ENCODE peak calls at places on chromosomes 2 and 18, in five cellular contexts. R is uterus; A is CD8-positive, alpha-beta T cell; P is heart left ventricle; U is fibroblast of pulmonary artery. T is an unnamed sample.

GRCh38 chr2:166539340-166540162 is 45.5 kb upstream of the SCN7A start:
- DNase-seq in R (no peak), A (no peak), P (no peak), U (peak; percentile 82), T (peak; percentile 69)

GRCh38 chr2:75079575-75079974 is 119.7 kb downstream of the TACR1 start:
- DNase-seq in R (no peak), A (no peak), P (no peak), U (no peak), T (no peak)

GRCh38 chr2:4745056-4745455 is 947.1 kb upstream of the SOX11 start:
- DNase-seq in R (no peak), A (no peak), P (no peak), U (no peak), T (no peak)

GRCh38 chr18:70461323-70462077 is 172.7 kb downstream of the SOCS6 start:
- DNase-seq in R (no peak), A (no peak), P (no peak), U (no peak), T (no peak)

GRCh38 chr2:41970898-41971660 is 76.7 kb upstream of the PKDCC start:
- DNase-seq in R (no peak), A (no peak), P (no peak), U (no peak), T (no peak)

GRCh38 chr18:21741511-21742322 is 1.1 kb downstream of the MIB1 start:
- DNase-seq in R (peak; percentile 33), A (peak; percentile 27), P (peak; percentile 44), U (peak; percentile 17), T (peak; percentile 22)

GRCh38 chr18:58590827-58591226 is 38.1 kb downstream of the ALPK2 start:
- DNase-seq in R (no peak), A (no peak), P (peak; percentile 50), U (no peak), T (no peak)

GRCh38 chr18:13641551-13642439 is 84.6 kb downstream of the FAM210A start:
- DNase-seq in R (peak; percentile 36), A (no peak), P (peak; percentile 81), U (peak; percentile 3), T (no peak)

GRCh38 chr18:72206814-72207213 is 337.3 kb downstream of the CBLN2 start:
- DNase-seq in R (no peak), A (no peak), P (no peak), U (no peak), T (no peak)

GRCh38 chr2:240917684-240918257 is 11.6 kb downstream of the CROCC2 start:
- DNase-seq in R (peak; percentile 14), A (no peak), P (peak; percentile 28), U (no peak), T (no peak)

GRCh38 chr2:76197842-76198448 is 487.2 kb upstream of the GCFC2 start:
- DNase-seq in R (no peak), A (peak; percentile 16), P (peak; percentile 26), U (peak; percentile 79), T (peak; percentile 80)

GRCh38 chr2:3659447-3660432 is 1.7 kb downstream of the ALLC start:
- DNase-seq in R (no peak), A (no peak), P (peak; percentile 67), U (no peak), T (no peak)

GRCh38 chr18:48336332-48336731 is 72.9 kb downstream of the ZBTB7C start:
- DNase-seq in R (no peak), A (no peak), P (no peak), U (peak; percentile 8), T (peak; percentile 42)

GRCh38 chr2:157172866-157173578 is 84.5 kb upstream of the GALNT5 start:
- DNase-seq in R (no peak), A (no peak), P (no peak), U (peak; percentile 69), T (no peak)

GRCh38 chr2:172215936-172216335 is 113.2 kb upstream of the DLX2 start:
- DNase-seq in R (no peak), A (no peak), P (no peak), U (no peak), T (no peak)

GRCh38 chr2:173077506-173078177 is 2.0 kb downstream of the MAP3K20 start:
- DNase-seq in R (no peak), A (no peak), P (no peak), U (peak; percentile 63), T (peak; percentile 42)

GRCh38 chr2:187329586-187329985 is 118.5 kb downstream of the CALCRL start:
- DNase-seq in R (no peak), A (no peak), P (no peak), U (no peak), T (peak; percentile 80)

GRCh38 chr2:179455824-179456223 is 191.2 kb upstream of the SESTD1 start:
- DNase-seq in R (no peak), A (no peak), P (no peak), U (no peak), T (peak; percentile 73)

GRCh38 chr2:101111917-101112771 is 39.0 kb downstream of the TBC1D8 start:
- DNase-seq in R (peak; percentile 78), A (no peak), P (peak; percentile 84), U (peak; percentile 48), T (no peak)

GRCh38 chr2:205245001-205245400 is 437.3 kb upstream of the NRP2 start:
- DNase-seq in R (no peak), A (no peak), P (no peak), U (peak; percentile 46), T (no peak)

GRCh38 chr2:24123212-24124002 is at the start of the genes FAM228B and PFN4:
- DNase-seq in R (peak; percentile 87), A (peak; percentile 64), P (peak; percentile 94), U (peak; percentile 83), T (peak; percentile 77)

GRCh38 chr2:217827430-217828201 is 175.2 kb downstream of the TNS1 start:
- DNase-seq in R (no peak), A (no peak), P (peak; percentile 76), U (no peak), T (no peak)

GRCh38 chr2:67626656-67627055 is 229.5 kb downstream of the ETAA1 start:
- DNase-seq in R (no peak), A (no peak), P (no peak), U (peak; percentile 83), T (no peak)

GRCh38 chr2:176493221-176493825 is 224.1 kb downstream of the MTX2 start:
- DNase-seq in R (no peak), A (no peak), P (no peak), U (no peak), T (no peak)

GRCh38 chr2:96207073-96207777 is 1.4 kb downstream of the STARD7 start:
- DNase-seq in R (no peak), A (no peak), P (no peak), U (no peak), T (peak; percentile 29)

GRCh38 chr2:100981011-100981410 is 21.1 kb upstream of the RPL31 start:
- DNase-seq in R (no peak), A (no peak), P (no peak), U (no peak), T (no peak)

GRCh38 chr2:96391153-96391827 is 55.7 kb downstream of the NCAPH start:
- DNase-seq in R (no peak), A (no peak), P (no peak), U (no peak), T (no peak)

GRCh38 chr2:234981197-234982095 is 29.6 kb downstream of the SH3BP4 start:
- DNase-seq in R (peak; percentile 72), A (no peak), P (peak; percentile 85), U (peak; percentile 99), T (peak; percentile 90)

GRCh38 chr2:104658149-104658839 is 195.6 kb upstream of the POU3F3 start:
- DNase-seq in R (no peak), A (no peak), P (peak; percentile 78), U (no peak), T (peak; percentile 39)

GRCh38 chr2:10977003-10977402 is 65.3 kb downstream of the KCNF1 start:
- DNase-seq in R (no peak), A (no peak), P (no peak), U (no peak), T (no peak)

GRCh38 chr2:62811086-62811485 is 105.6 kb downstream of the EHBP1 start:
- DNase-seq in R (no peak), A (no peak), P (no peak), U (no peak), T (no peak)

DNA sequence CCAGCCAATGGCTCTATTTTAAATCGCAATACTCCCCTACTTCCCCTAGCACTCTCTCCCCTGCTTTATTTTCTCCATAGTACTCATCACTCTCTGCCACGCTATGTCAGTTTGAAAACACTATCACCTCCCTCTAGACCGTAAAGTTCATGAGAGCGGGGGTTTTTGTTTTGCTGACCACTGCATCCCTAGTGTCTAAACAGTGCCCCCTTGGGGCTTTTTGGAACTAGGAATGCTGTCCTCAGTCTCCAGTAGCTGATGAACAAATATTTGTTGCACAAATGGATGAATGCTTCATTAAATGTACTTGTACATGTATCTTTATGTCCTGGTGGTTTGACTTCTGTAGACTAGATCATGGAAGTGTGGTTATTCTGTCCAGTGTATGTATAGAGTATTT is 44.2 kb downstream of the ATOH8 start:
- DNase-seq in R (no peak), A (no peak), P (peak; percentile 21), U (peak; percentile 72), T (peak; percentile 10)
- TF ChIP-seq CTCF in R (peak; percentile 64), A (no peak), P (peak; percentile 74), U (peak; percentile 72), T (no peak)

DNA sequence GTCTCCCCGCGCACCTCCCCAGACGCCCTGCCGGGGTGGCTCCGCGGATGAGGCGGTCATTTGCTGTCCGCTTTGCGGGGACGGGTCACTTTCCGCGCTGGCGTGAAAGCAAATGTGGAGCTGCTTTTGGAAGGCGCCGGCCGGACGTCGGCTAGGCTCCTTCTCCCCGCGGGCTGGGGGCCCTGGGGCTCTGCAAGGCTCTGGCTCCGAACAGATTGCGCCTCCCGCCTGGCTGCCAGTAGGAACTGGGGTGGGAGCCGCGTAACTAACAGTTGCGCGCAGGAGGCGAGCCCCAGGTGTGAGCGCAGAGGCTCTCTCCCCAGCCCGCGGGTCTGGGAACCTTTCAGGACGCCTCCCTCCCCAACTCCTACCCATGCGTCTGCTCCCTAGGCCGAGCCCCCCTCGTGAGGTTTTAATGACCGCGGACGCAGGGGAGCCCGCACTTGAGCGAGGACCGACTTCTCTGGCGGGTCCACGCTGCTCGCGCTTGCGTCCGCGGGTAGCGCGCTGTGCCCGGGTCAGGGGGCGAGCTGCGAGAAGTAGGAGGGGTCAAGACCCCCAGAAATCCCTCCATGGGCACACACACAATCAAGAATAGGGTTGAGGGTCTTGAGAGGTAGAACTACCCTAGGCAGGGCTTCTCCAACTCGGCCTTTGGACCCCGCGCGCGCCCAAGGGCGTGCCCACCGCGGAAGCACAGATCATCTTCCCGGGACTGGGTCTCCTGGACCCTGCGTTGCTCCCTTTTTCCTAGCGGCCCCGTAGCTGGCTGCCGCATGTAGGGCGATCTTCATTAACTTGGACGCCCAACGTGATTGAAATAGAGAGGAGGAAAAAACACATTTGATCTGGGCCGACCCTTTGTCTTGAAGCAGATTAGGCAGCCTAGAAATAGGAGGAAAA is 146.8 kb downstream of the MEIS1 start:
- DNase-seq in R (peak; percentile 75), A (no peak), P (no peak), U (no peak), T (peak; percentile 25)
- H3K4me3 ChIP-seq in R (peak overlapping the region; percentile 34), A (no peak overlapping the region), P (no peak overlapping the region), U (peak overlapping the region; percentile 32), T (peak overlapping the region; percentile 50)

DNA sequence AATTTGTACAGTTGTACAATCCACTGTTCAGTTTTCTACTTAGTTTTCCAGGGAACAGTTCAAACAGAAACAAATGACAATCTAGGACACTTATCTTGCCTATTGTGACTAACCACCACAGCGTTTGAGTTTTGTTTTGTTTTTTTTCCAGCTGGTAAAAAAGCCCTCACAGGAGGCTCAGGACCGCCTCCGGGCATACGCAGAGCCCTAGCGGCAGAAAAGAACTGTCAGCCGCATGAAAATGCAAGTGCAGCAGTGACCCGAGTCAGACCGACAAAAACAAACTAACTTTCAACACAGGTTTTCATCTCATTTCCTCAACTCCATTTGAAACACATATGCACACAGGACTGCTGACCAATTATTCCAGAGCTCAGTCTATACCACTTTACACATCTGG is 68.6 kb downstream of the STEAP3 start:
- DNase-seq in R (no peak), A (no peak), P (no peak), U (no peak), T (peak; percentile 29)
- TF ChIP-seq CTCF in R (no peak), A (no peak), P (no peak), U (peak; percentile 24), T (peak; percentile 29)

GRCh38 chr2:8418721-8419120 is 263.1 kb upstream of the ID2 start:
- DNase-seq in R (no peak), A (no peak), P (no peak), U (peak; percentile 15), T (no peak)
- H3K4me3 ChIP-seq in R (no peak overlapping the region), A (no peak overlapping the region), P (no peak overlapping the region), U (no peak overlapping the region), T (no peak overlapping the region)